ENCODE peak calls at places on chromosomes 7 and 10, in ten cellular contexts. One of them, this sample, is unnamed.

GRCh38 chr10:66187096-66187733 is 738.6 kb upstream of the LRRTM3 start:
- DNase-seq in body of pancreas: no peak
- DNase-seq in CD8-positive, alpha-beta memory T cell: no peak
- DNase-seq in naive thymus-derived CD4-positive, alpha-beta T cell: no peak
- DNase-seq in HCT116: no peak
- DNase-seq in colonic mucosa: no peak
- DNase-seq in GM23248: no peak
- DNase-seq in upper lobe of right lung: no peak
- DNase-seq in ovary: no peak
- DNase-seq in H9: no peak
- DNase-seq in this sample: no peak

GRCh38 chr10:15625261-15625660 is 94.5 kb downstream of the ITGA8 start:
- DNase-seq in HCT116: no peak
- DNase-seq in upper lobe of right lung: no peak
- DNase-seq in ovary: no peak
- DNase-seq in H9: no peak
- DNase-seq in body of pancreas: no peak
- DNase-seq in CD8-positive, alpha-beta memory T cell: no peak
- DNase-seq in GM23248: peak; percentile 29
- DNase-seq in naive thymus-derived CD4-positive, alpha-beta T cell: no peak
- DNase-seq in colonic mucosa: no peak
- DNase-seq in this sample: no peak

GRCh38 chr7:29189743-29190201 is 4.8 kb upstream of the CHN2 start:
- DNase-seq in CD8-positive, alpha-beta memory T cell: peak; percentile 45
- DNase-seq in body of pancreas: peak; percentile 84
- DNase-seq in colonic mucosa: peak; percentile 81
- DNase-seq in naive thymus-derived CD4-positive, alpha-beta T cell: peak; percentile 37
- DNase-seq in HCT116: peak; percentile 45
- DNase-seq in GM23248: peak; percentile 52
- DNase-seq in ovary: peak; percentile 75
- DNase-seq in upper lobe of right lung: peak; percentile 84
- DNase-seq in H9: peak; percentile 99
- DNase-seq in this sample: peak; percentile 23

GRCh38 chr7:47839381-47839780 is 108.9 kb downstream of the PKD1L1 start:
- DNase-seq in CD8-positive, alpha-beta memory T cell: no peak
- DNase-seq in body of pancreas: no peak
- DNase-seq in ovary: no peak
- DNase-seq in naive thymus-derived CD4-positive, alpha-beta T cell: no peak
- DNase-seq in H9: no peak
- DNase-seq in GM23248: no peak
- DNase-seq in HCT116: no peak
- DNase-seq in upper lobe of right lung: no peak
- DNase-seq in colonic mucosa: no peak
- DNase-seq in this sample: no peak

GRCh38 chr10:91197044-91197651 is 23.3 kb upstream of the PCGF5 start:
- DNase-seq in colonic mucosa: no peak
- DNase-seq in CD8-positive, alpha-beta memory T cell: no peak
- DNase-seq in ovary: no peak
- DNase-seq in upper lobe of right lung: no peak
- DNase-seq in body of pancreas: no peak
- DNase-seq in naive thymus-derived CD4-positive, alpha-beta T cell: no peak
- DNase-seq in H9: no peak
- DNase-seq in HCT116: no peak
- DNase-seq in GM23248: peak; percentile 85
- DNase-seq in this sample: no peak

GRCh38 chr7:157952050-157952667 is 615.4 kb downstream of the DNAJB6 start:
- DNase-seq in ovary: no peak
- DNase-seq in GM23248: no peak
- DNase-seq in upper lobe of right lung: peak; percentile 52
- DNase-seq in naive thymus-derived CD4-positive, alpha-beta T cell: no peak
- DNase-seq in body of pancreas: no peak
- DNase-seq in CD8-positive, alpha-beta memory T cell: no peak
- DNase-seq in colonic mucosa: no peak
- DNase-seq in H9: peak; percentile 19
- DNase-seq in HCT116: no peak
- DNase-seq in this sample: no peak

GRCh38 chr10:132399117-132400035 is 2.4 kb downstream of the PWWP2B start:
- DNase-seq in naive thymus-derived CD4-positive, alpha-beta T cell: no peak
- DNase-seq in body of pancreas: peak; percentile 95
- DNase-seq in CD8-positive, alpha-beta memory T cell: no peak
- DNase-seq in GM23248: no peak
- DNase-seq in upper lobe of right lung: peak; percentile 63
- DNase-seq in ovary: peak; percentile 34
- DNase-seq in H9: no peak
- DNase-seq in colonic mucosa: peak; percentile 83
- DNase-seq in HCT116: no peak
- DNase-seq in this sample: no peak

GRCh38 chr7:28956608-28957063 is 1.5 kb downstream of the TRIL start:
- DNase-seq in GM23248: peak; percentile 60
- DNase-seq in H9: peak; percentile 91
- DNase-seq in upper lobe of right lung: peak; percentile 89
- DNase-seq in CD8-positive, alpha-beta memory T cell: no peak
- DNase-seq in naive thymus-derived CD4-positive, alpha-beta T cell: no peak
- DNase-seq in HCT116: no peak
- DNase-seq in body of pancreas: peak; percentile 78
- DNase-seq in ovary: peak; percentile 75
- DNase-seq in colonic mucosa: peak; percentile 77
- DNase-seq in this sample: no peak

GRCh38 chr7:20647908-20648776 is 32.7 kb downstream of the ABCB5 start:
- DNase-seq in ovary: no peak
- DNase-seq in HCT116: peak; percentile 55
- DNase-seq in colonic mucosa: no peak
- DNase-seq in CD8-positive, alpha-beta memory T cell: no peak
- DNase-seq in naive thymus-derived CD4-positive, alpha-beta T cell: no peak
- DNase-seq in GM23248: peak; percentile 39
- DNase-seq in H9: peak; percentile 64
- DNase-seq in upper lobe of right lung: no peak
- DNase-seq in body of pancreas: no peak
- DNase-seq in this sample: no peak

GRCh38 chr7:772005-772294 is 44.9 kb upstream of the PRKAR1B start:
- DNase-seq in ovary: peak; percentile 60
- DNase-seq in naive thymus-derived CD4-positive, alpha-beta T cell: no peak
- DNase-seq in HCT116: no peak
- DNase-seq in body of pancreas: no peak
- DNase-seq in H9: no peak
- DNase-seq in GM23248: no peak
- DNase-seq in CD8-positive, alpha-beta memory T cell: no peak
- DNase-seq in colonic mucosa: no peak
- DNase-seq in upper lobe of right lung: no peak
- DNase-seq in this sample: no peak

GRCh38 chr7:770786-771185 is 43.7 kb upstream of the PRKAR1B start:
- DNase-seq in ovary: no peak
- DNase-seq in naive thymus-derived CD4-positive, alpha-beta T cell: no peak
- DNase-seq in CD8-positive, alpha-beta memory T cell: no peak
- DNase-seq in upper lobe of right lung: no peak
- DNase-seq in body of pancreas: no peak
- DNase-seq in GM23248: no peak
- DNase-seq in HCT116: no peak
- DNase-seq in H9: no peak
- DNase-seq in colonic mucosa: no peak
- DNase-seq in this sample: no peak

GRCh38 chr7:768881-769504 is 41.9 kb upstream of the PRKAR1B start:
- DNase-seq in GM23248: no peak
- DNase-seq in HCT116: no peak
- DNase-seq in ovary: peak; percentile 89
- DNase-seq in H9: peak; percentile 63
- DNase-seq in colonic mucosa: no peak
- DNase-seq in upper lobe of right lung: no peak
- DNase-seq in CD8-positive, alpha-beta memory T cell: no peak
- DNase-seq in body of pancreas: peak; percentile 31
- DNase-seq in naive thymus-derived CD4-positive, alpha-beta T cell: no peak
- DNase-seq in this sample: no peak

GRCh38 chr7:771241-772004 is 44.3 kb upstream of the PRKAR1B start:
- DNase-seq in H9: no peak
- DNase-seq in naive thymus-derived CD4-positive, alpha-beta T cell: no peak
- DNase-seq in colonic mucosa: peak; percentile 62
- DNase-seq in GM23248: peak; percentile 39
- DNase-seq in HCT116: no peak
- DNase-seq in upper lobe of right lung: no peak
- DNase-seq in CD8-positive, alpha-beta memory T cell: no peak
- DNase-seq in body of pancreas: peak; percentile 95
- DNase-seq in ovary: peak; percentile 88
- DNase-seq in this sample: no peak

GRCh38 chr7:770336-770735 is 43.3 kb upstream of the PRKAR1B start:
- DNase-seq in upper lobe of right lung: no peak
- DNase-seq in body of pancreas: no peak
- DNase-seq in GM23248: no peak
- DNase-seq in H9: no peak
- DNase-seq in CD8-positive, alpha-beta memory T cell: no peak
- DNase-seq in ovary: no peak
- DNase-seq in colonic mucosa: no peak
- DNase-seq in naive thymus-derived CD4-positive, alpha-beta T cell: no peak
- DNase-seq in HCT116: no peak
- DNase-seq in this sample: no peak
- H3K27ac ChIP-seq in upper lobe of right lung: peak overlapping the region; percentile 59
- H3K27ac ChIP-seq in body of pancreas: peak overlapping the region; percentile 89
- H3K27ac ChIP-seq in GM23248: no peak overlapping the region
- H3K27ac ChIP-seq in H9: no peak overlapping the region
- H3K27ac ChIP-seq in CD8-positive, alpha-beta memory T cell: no peak overlapping the region
- H3K27ac ChIP-seq in ovary: peak overlapping the region; percentile 87
- H3K27ac ChIP-seq in colonic mucosa: no peak overlapping the region
- H3K27ac ChIP-seq in naive thymus-derived CD4-positive, alpha-beta T cell: no peak overlapping the region
- H3K27ac ChIP-seq in HCT116: no peak overlapping the region
- H3K27ac ChIP-seq in this sample: no peak overlapping the region

GRCh38 chr7:42929449-42929848 is 2.5 kb downstream of the PSMA2 start:
- DNase-seq in upper lobe of right lung: no peak
- DNase-seq in colonic mucosa: no peak
- DNase-seq in body of pancreas: no peak
- DNase-seq in GM23248: no peak
- DNase-seq in HCT116: no peak
- DNase-seq in naive thymus-derived CD4-positive, alpha-beta T cell: no peak
- DNase-seq in ovary: no peak
- DNase-seq in H9: no peak
- DNase-seq in CD8-positive, alpha-beta memory T cell: no peak
- DNase-seq in this sample: no peak

GRCh38 chr7:42932861-42933591 is 850 bp downstream of the MRPL32 start:
- DNase-seq in upper lobe of right lung: no peak
- DNase-seq in H9: no peak
- DNase-seq in CD8-positive, alpha-beta memory T cell: no peak
- DNase-seq in GM23248: peak; percentile 60
- DNase-seq in body of pancreas: no peak
- DNase-seq in HCT116: no peak
- DNase-seq in ovary: no peak
- DNase-seq in naive thymus-derived CD4-positive, alpha-beta T cell: no peak
- DNase-seq in colonic mucosa: peak; percentile 34
- DNase-seq in this sample: no peak

GRCh38 chr7:42931447-42931833 is 534 bp downstream of the PSMA2 start:
- DNase-seq in naive thymus-derived CD4-positive, alpha-beta T cell: peak; percentile 21
- DNase-seq in CD8-positive, alpha-beta memory T cell: no peak
- DNase-seq in upper lobe of right lung: no peak
- DNase-seq in GM23248: peak; percentile 51
- DNase-seq in HCT116: no peak
- DNase-seq in H9: no peak
- DNase-seq in colonic mucosa: no peak
- DNase-seq in ovary: no peak
- DNase-seq in body of pancreas: no peak
- DNase-seq in this sample: no peak

GRCh38 chr7:42930889-42931288 is 1.1 kb downstream of the PSMA2 start:
- DNase-seq in GM23248: peak; percentile 46
- DNase-seq in colonic mucosa: no peak
- DNase-seq in naive thymus-derived CD4-positive, alpha-beta T cell: no peak
- DNase-seq in upper lobe of right lung: no peak
- DNase-seq in CD8-positive, alpha-beta memory T cell: no peak
- DNase-seq in H9: no peak
- DNase-seq in HCT116: no peak
- DNase-seq in ovary: no peak
- DNase-seq in body of pancreas: no peak
- DNase-seq in this sample: no peak

GRCh38 chr7:42931834-42932651 is at the start of the genes MRPL32 and PSMA2:
- DNase-seq in GM23248: peak; percentile 100
- DNase-seq in HCT116: peak; percentile 95
- DNase-seq in colonic mucosa: peak; percentile 95
- DNase-seq in body of pancreas: peak; percentile 95
- DNase-seq in H9: peak; percentile 97
- DNase-seq in upper lobe of right lung: peak; percentile 96
- DNase-seq in ovary: peak; percentile 93
- DNase-seq in naive thymus-derived CD4-positive, alpha-beta T cell: peak; percentile 88
- DNase-seq in CD8-positive, alpha-beta memory T cell: peak; percentile 94
- DNase-seq in this sample: peak; percentile 96
- H3K4me1 ChIP-seq in GM23248: peaks cover 34% of the 10 kb centered on the region
- H3K4me1 ChIP-seq in HCT116: peaks cover 26% of the 10 kb centered on the region
- H3K4me1 ChIP-seq in colonic mucosa: peaks cover 12% of the 10 kb centered on the region
- H3K4me1 ChIP-seq in body of pancreas: peaks cover 47% of the 10 kb centered on the region
- H3K4me1 ChIP-seq in H9: no peaks in the 10 kb centered on the region
- H3K4me1 ChIP-seq in upper lobe of right lung: peaks cover 36% of the 10 kb centered on the region
- H3K4me1 ChIP-seq in ovary: peaks cover 15% of the 10 kb centered on the region
- H3K4me1 ChIP-seq in naive thymus-derived CD4-positive, alpha-beta T cell: peaks cover 48% of the 10 kb centered on the region
- H3K4me1 ChIP-seq in CD8-positive, alpha-beta memory T cell: peaks cover 49% of the 10 kb centered on the region
- H3K4me1 ChIP-seq in this sample: peaks cover 50% of the 10 kb centered on the region

GRCh38 chr7:74523015-74523414 is 69.3 kb downstream of the GTF2IRD1 start:
- DNase-seq in GM23248: no peak
- DNase-seq in colonic mucosa: no peak
- DNase-seq in ovary: no peak
- DNase-seq in H9: no peak
- DNase-seq in naive thymus-derived CD4-positive, alpha-beta T cell: no peak
- DNase-seq in CD8-positive, alpha-beta memory T cell: no peak
- DNase-seq in upper lobe of right lung: no peak
- DNase-seq in body of pancreas: no peak
- DNase-seq in HCT116: no peak
- DNase-seq in this sample: no peak
- H3K27ac ChIP-seq in GM23248: no peak overlapping the region
- H3K27ac ChIP-seq in colonic mucosa: no peak overlapping the region
- H3K27ac ChIP-seq in ovary: no peak overlapping the region
- H3K27ac ChIP-seq in H9: no peak overlapping the region
- H3K27ac ChIP-seq in naive thymus-derived CD4-positive, alpha-beta T cell: no peak overlapping the region
- H3K27ac ChIP-seq in CD8-positive, alpha-beta memory T cell: no peak overlapping the region
- H3K27ac ChIP-seq in upper lobe of right lung: no peak overlapping the region
- H3K27ac ChIP-seq in body of pancreas: no peak overlapping the region
- H3K27ac ChIP-seq in HCT116: no peak overlapping the region
- H3K27ac ChIP-seq in this sample: no peak overlapping the region

GRCh38 chr7:131010029-131010705 is 276.2 kb upstream of the KLF14 start:
- DNase-seq in CD8-positive, alpha-beta memory T cell: no peak
- DNase-seq in colonic mucosa: no peak
- DNase-seq in body of pancreas: no peak
- DNase-seq in upper lobe of right lung: no peak
- DNase-seq in HCT116: no peak
- DNase-seq in GM23248: no peak
- DNase-seq in H9: no peak
- DNase-seq in ovary: no peak
- DNase-seq in naive thymus-derived CD4-positive, alpha-beta T cell: no peak
- DNase-seq in this sample: no peak

GRCh38 chr7:131011437-131011752 is 277.4 kb upstream of the KLF14 start:
- DNase-seq in GM23248: peak; percentile 54
- DNase-seq in naive thymus-derived CD4-positive, alpha-beta T cell: no peak
- DNase-seq in CD8-positive, alpha-beta memory T cell: no peak
- DNase-seq in body of pancreas: no peak
- DNase-seq in upper lobe of right lung: peak; percentile 88
- DNase-seq in HCT116: no peak
- DNase-seq in ovary: no peak
- DNase-seq in H9: no peak
- DNase-seq in colonic mucosa: no peak
- DNase-seq in this sample: no peak

GRCh38 chr7:131007439-131008330 is 273.7 kb upstream of the KLF14 start:
- DNase-seq in colonic mucosa: peak; percentile 86
- DNase-seq in HCT116: peak; percentile 85
- DNase-seq in upper lobe of right lung: no peak
- DNase-seq in body of pancreas: peak; percentile 61
- DNase-seq in ovary: no peak
- DNase-seq in naive thymus-derived CD4-positive, alpha-beta T cell: peak; percentile 51
- DNase-seq in H9: peak; percentile 71
- DNase-seq in CD8-positive, alpha-beta memory T cell: peak; percentile 56
- DNase-seq in GM23248: peak; percentile 93
- DNase-seq in this sample: peak; percentile 68

GRCh38 chr7:131010714-131011436 is 276.9 kb upstream of the KLF14 start:
- DNase-seq in GM23248: peak; percentile 78
- DNase-seq in ovary: no peak
- DNase-seq in body of pancreas: no peak
- DNase-seq in HCT116: no peak
- DNase-seq in naive thymus-derived CD4-positive, alpha-beta T cell: no peak
- DNase-seq in CD8-positive, alpha-beta memory T cell: no peak
- DNase-seq in upper lobe of right lung: no peak
- DNase-seq in H9: no peak
- DNase-seq in colonic mucosa: no peak
- DNase-seq in this sample: no peak

GRCh38 chr7:131008840-131009651 is 275.0 kb upstream of the KLF14 start:
- DNase-seq in body of pancreas: no peak
- DNase-seq in naive thymus-derived CD4-positive, alpha-beta T cell: no peak
- DNase-seq in upper lobe of right lung: no peak
- DNase-seq in GM23248: peak; percentile 80
- DNase-seq in CD8-positive, alpha-beta memory T cell: no peak
- DNase-seq in HCT116: no peak
- DNase-seq in H9: no peak
- DNase-seq in ovary: no peak
- DNase-seq in colonic mucosa: no peak
- DNase-seq in this sample: no peak
- H3K4me1 ChIP-seq in body of pancreas: peaks cover 46% of the 10 kb centered on the region
- H3K4me1 ChIP-seq in naive thymus-derived CD4-positive, alpha-beta T cell: peaks cover 69% of the 10 kb centered on the region
- H3K4me1 ChIP-seq in upper lobe of right lung: peaks cover 72% of the 10 kb centered on the region
- H3K4me1 ChIP-seq in GM23248: peaks cover 77% of the 10 kb centered on the region
- H3K4me1 ChIP-seq in CD8-positive, alpha-beta memory T cell: peaks cover 77% of the 10 kb centered on the region
- H3K4me1 ChIP-seq in HCT116: peaks cover 97% of the 10 kb centered on the region
- H3K4me1 ChIP-seq in H9: peaks cover 3% of the 10 kb centered on the region
- H3K4me1 ChIP-seq in ovary: peaks cover 26% of the 10 kb centered on the region
- H3K4me1 ChIP-seq in colonic mucosa: peaks cover 20% of the 10 kb centered on the region
- H3K4me1 ChIP-seq in this sample: peaks cover 93% of the 10 kb centered on the region